ENCODE peak calls at places on chromosomes 6 and 20, in four cellular contexts. One of them, this sample, is unnamed.

GRCh38 chr20:21583486-21584168 is 69.8 kb upstream of the NKX2-2 start:
- DNase-seq in endodermal cell: no peak
- DNase-seq in H9: no peak
- DNase-seq in mammary epithelial cell: no peak
- DNase-seq in this sample: no peak

GRCh38 chr6:138032571-138032970 is 74.6 kb downstream of the PERP start:
- DNase-seq in endodermal cell: no peak
- DNase-seq in H9: no peak
- DNase-seq in mammary epithelial cell: peak
- DNase-seq in this sample: no peak

GRCh38 chr6:146914563-146915483 is 289.4 kb upstream of the STXBP5 start:
- DNase-seq in endodermal cell: no peak
- DNase-seq in H9: no peak
- DNase-seq in mammary epithelial cell: peak
- DNase-seq in this sample: no peak

GRCh38 chr20:57391439-57392129 is 388 bp downstream of the RBM38 start:
- DNase-seq in endodermal cell: no peak
- DNase-seq in H9: no peak
- DNase-seq in mammary epithelial cell: no peak
- DNase-seq in this sample: peak

GRCh38 chr6:155219858-155220301 is 43.9 kb upstream of the CLDN20 start:
- DNase-seq in endodermal cell: no peak
- DNase-seq in H9: no peak
- DNase-seq in mammary epithelial cell: no peak
- DNase-seq in this sample: no peak

GRCh38 chr6:144216668-144217218 is 66.4 kb downstream of the STX11 start:
- DNase-seq in endodermal cell: no peak
- DNase-seq in H9: no peak
- DNase-seq in mammary epithelial cell: no peak
- DNase-seq in this sample: peak

GRCh38 chr20:43442310-43442880 is 15.3 kb upstream of the SRSF6 start:
- DNase-seq in endodermal cell: peak
- DNase-seq in H9: peak
- DNase-seq in mammary epithelial cell: peak
- DNase-seq in this sample: no peak

GRCh38 chr6:113857565-113858066 is 471 bp downstream of the MARCKS start:
- DNase-seq in endodermal cell: peak
- DNase-seq in H9: no peak
- DNase-seq in mammary epithelial cell: peak
- DNase-seq in this sample: peak

GRCh38 chr6:144845181-144845580 is 560.0 kb downstream of the UTRN start:
- DNase-seq in endodermal cell: no peak
- DNase-seq in H9: no peak
- DNase-seq in mammary epithelial cell: no peak
- DNase-seq in this sample: no peak

GRCh38 chr20:25453035-25453810 is 45.8 kb downstream of the GINS1 start:
- DNase-seq in endodermal cell: no peak
- DNase-seq in H9: peak
- DNase-seq in mammary epithelial cell: peak
- DNase-seq in this sample: no peak

GRCh38 chr6:32664354-32664753 is 2.1 kb downstream of the HLA-DQB1 start:
- DNase-seq in endodermal cell: no peak
- DNase-seq in H9: no peak
- DNase-seq in mammary epithelial cell: no peak
- DNase-seq in this sample: no peak
- H3K9ac ChIP-seq in endodermal cell: no peak
- H3K9ac ChIP-seq in H9: no peak
- H3K9ac ChIP-seq in mammary epithelial cell: no peak
- H3K9ac ChIP-seq in this sample: no peak

DNA sequence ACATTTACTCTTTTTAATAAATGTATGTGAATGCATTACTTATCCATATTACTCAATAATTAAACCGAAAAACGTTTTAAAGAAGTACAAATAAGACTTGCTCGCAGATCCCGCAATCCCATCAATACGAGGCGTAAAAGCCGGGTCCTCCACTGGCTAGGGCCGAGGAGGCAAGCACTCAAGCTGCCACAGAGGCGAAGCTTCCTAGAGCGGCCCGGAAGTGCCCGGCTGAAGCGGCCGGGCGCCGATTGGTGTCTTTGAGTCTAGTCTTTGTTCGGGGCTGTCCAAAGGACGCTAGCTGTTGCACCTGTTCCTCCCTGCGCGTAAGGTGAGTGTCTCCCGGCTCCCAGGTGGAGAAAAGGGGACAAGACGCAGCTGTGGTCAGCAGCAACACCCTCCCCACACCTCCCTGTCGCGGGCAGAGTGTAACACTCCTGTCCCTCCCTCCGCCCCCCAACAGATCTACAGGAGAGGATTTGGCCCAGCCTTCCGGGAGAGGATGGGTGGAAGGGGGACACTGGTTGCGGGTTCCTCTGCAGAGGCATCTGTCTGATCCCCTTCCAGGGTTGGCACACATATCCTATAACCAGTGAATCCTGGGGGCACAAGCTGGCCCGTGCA is at the start of gene ZSCAN16:
- DNase-seq in endodermal cell: peak
- DNase-seq in H9: peak
- DNase-seq in mammary epithelial cell: peak
- DNase-seq in this sample: peak
- TF ChIP-seq CTCF in endodermal cell: no peak
- TF ChIP-seq CTCF in H9: no peak
- TF ChIP-seq CTCF in mammary epithelial cell: no peak
- TF ChIP-seq CTCF in this sample: no peak

DNA sequence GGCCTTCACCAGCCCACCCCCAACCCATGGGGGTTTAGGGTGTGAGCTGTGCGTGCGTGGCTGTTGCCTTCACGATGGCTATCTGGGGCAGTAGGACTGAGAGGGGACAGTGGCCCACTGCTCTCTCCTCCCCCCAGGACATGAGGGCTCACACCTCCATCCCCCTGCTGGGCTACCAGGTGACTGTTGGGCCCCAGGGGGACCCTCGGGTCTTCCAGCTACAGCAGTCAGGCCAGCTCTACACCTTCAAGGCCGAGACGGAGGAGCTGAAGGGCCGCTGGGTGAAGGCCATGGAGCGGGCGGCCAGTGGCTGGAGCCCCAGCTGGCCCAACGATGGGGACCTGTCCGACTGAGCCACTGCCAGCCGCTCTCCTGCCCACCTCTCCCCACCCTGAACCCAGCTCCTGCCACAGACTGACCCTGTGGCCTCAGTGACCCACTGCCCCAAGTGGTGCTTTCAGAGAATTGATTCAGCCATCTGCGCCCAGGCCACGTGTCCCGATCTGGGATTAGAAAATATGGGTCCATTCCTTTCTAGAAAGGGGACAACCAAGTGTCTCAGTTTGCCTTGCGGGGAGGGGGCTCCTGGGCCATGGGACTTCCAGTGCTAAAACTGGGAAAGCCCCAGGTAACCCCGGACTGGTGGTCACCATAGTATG is 22.5 kb downstream of the FGD2 start:
- DNase-seq in endodermal cell: no peak
- DNase-seq in H9: no peak
- DNase-seq in mammary epithelial cell: no peak
- DNase-seq in this sample: no peak
- H3K9ac ChIP-seq in endodermal cell: no peak
- H3K9ac ChIP-seq in H9: no peak
- H3K9ac ChIP-seq in mammary epithelial cell: no peak
- H3K9ac ChIP-seq in this sample: no peak

DNA sequence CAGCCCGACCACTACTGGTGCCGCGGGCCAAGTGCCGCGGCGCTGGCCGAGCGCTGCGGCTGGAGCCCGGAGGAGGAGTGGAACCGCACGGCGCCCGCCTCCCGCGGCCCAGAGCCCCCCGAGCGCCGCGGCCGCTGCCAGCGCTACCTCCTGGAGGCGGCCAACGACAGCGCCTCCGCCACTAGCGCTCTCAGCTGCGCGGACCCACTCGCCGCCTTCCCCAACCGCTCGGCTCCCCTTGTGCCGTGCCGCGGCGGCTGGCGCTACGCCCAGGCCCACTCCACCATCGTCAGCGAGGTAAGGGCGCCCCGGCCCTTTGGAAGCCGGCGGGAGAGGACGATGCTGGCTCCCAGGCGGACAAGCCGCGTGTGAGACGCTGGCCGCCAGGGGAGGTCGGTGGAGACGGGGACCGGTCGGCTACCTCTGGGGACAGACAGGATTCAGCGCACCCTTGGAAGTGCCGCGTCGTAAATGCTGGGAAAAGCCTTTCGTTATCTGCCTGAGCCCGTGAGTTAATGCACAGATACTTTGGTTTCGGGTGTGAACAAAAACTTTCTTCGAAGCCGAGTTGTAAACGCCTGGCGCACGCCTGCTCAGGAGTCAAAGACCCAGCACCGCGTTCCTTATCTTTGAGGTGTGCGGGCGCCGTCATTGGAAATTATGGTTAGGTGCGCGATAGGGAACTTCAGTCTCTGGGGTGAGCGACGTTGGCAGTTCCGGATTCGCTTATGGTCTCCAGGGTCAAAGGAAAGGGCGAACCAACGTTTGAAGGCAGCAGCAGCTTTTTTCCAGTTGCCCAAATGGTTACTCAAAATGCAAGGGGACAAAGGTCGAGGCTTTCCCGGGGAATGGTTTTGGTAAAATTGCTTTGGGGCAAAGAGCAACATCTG is 619 bp downstream of the SLC22A3 start:
- DNase-seq in endodermal cell: peak
- DNase-seq in H9: peak
- DNase-seq in mammary epithelial cell: peak
- DNase-seq in this sample: no peak
- TF ChIP-seq CTCF in endodermal cell: peak
- TF ChIP-seq CTCF in H9: peak
- TF ChIP-seq CTCF in mammary epithelial cell: no peak
- TF ChIP-seq CTCF in this sample: no peak

DNA sequence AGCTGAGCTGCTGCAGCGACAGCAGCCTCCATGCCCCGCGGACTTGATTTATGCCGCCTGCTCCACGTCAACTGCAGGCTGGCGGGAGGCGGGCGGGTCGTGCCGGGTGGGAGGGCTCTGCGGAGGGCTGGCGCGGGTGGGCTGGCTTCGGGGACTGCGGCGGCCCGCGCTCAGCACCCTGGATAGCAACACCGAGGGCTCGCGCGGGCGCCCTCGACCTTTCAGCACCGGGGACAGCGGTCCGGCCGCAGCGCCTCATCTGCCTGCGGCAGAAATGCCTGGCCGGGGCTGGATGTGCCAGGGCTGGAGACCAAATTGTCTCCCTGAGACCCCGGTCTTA is 792 bp downstream of the SNAP25 start:
- DNase-seq in endodermal cell: peak
- DNase-seq in H9: peak
- DNase-seq in mammary epithelial cell: peak
- DNase-seq in this sample: peak
- H3K9ac ChIP-seq in endodermal cell: no peak
- H3K9ac ChIP-seq in H9: no peak
- H3K9ac ChIP-seq in mammary epithelial cell: no peak
- H3K9ac ChIP-seq in this sample: no peak

GRCh38 chr20:33651562-33652048 is 10.5 kb upstream of the C20orf144 start:
- DNase-seq in endodermal cell: no peak
- DNase-seq in H9: no peak
- DNase-seq in mammary epithelial cell: no peak
- DNase-seq in this sample: no peak

GRCh38 chr20:33653900-33654596 is 8.1 kb upstream of the C20orf144 start:
- DNase-seq in endodermal cell: peak
- DNase-seq in H9: peak
- DNase-seq in mammary epithelial cell: peak
- DNase-seq in this sample: peak

GRCh38 chr20:33655164-33655563 is 7.0 kb upstream of the C20orf144 start:
- DNase-seq in endodermal cell: no peak
- DNase-seq in H9: no peak
- DNase-seq in mammary epithelial cell: no peak
- DNase-seq in this sample: peak

GRCh38 chr20:33654680-33655161 is 7.4 kb upstream of the C20orf144 start:
- DNase-seq in endodermal cell: no peak
- DNase-seq in H9: no peak
- DNase-seq in mammary epithelial cell: no peak
- DNase-seq in this sample: peak

DNA sequence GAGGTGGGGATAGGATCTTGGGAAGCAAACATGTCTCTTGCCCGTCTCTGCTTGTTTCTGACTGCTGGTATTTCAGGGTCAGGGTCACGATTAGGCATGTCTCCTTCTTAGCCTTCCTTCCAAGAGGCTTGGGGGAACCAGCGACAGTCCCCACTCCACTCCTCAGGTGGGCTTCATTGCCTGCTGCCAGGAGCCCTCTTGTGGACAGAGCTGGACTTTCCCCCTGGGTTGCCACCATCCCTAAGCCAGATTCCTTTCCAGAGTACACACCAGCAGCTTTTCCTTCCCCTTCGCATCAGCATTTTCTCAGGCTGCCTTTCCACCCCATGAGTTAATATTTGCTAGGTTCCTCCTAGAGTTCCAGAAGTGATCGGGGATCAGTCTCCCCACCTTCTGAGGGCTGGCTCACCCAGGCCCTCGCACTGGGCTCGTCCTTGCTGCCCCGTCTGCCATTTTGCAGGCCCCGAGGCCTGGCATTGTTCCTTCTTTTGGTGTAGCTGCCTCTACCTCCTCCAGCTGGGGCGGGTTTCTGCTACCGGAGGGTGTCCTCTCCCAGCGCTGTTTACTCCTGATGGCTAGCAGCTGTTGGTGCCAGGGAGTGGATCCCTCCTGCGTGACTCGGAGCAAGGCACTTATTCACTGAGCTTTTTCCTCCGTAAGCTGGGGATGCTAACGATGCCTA is 8.8 kb upstream of the C20orf144 start:
- DNase-seq in endodermal cell: peak
- DNase-seq in H9: peak
- DNase-seq in mammary epithelial cell: peak
- DNase-seq in this sample: peak
- TF ChIP-seq CTCF in endodermal cell: peak
- TF ChIP-seq CTCF in H9: peak
- TF ChIP-seq CTCF in mammary epithelial cell: peak
- TF ChIP-seq CTCF in this sample: peak